ENCODE peak calls at places on chromosomes 4 and X, in four cellular contexts. F is AG04450, M is upper lobe of left lung, I is mucosa of descending colon. P is an unnamed sample.

GRCh38 chr4:4752025-4752424 is 107.4 kb upstream of the MSX1 start:
- DNase-seq in F (no peak), M (no peak), I (no peak), P (no peak)

GRCh38 chr4:1380368-1381151 is 25.7 kb downstream of the NKX1-1 start:
- DNase-seq in F (no peak), M (no peak), I (peak), P (no peak)

GRCh38 chr4:53688186-53688790 is 97.0 kb upstream of the LNX1 start:
- DNase-seq in F (peak), M (no peak), I (no peak), P (no peak)

GRCh38 chrX:12962041-12962504 is 12.8 kb upstream of the TMSB4X start:
- DNase-seq in F (no peak), M (peak), I (no peak), P (no peak)

GRCh38 chrX:138775501-138775900 is 64.0 kb upstream of the FGF13 start:
- DNase-seq in F (no peak), M (no peak), I (no peak), P (no peak)

GRCh38 chr4:72330381-72330780 is 238.6 kb downstream of the ADAMTS3 start:
- DNase-seq in F (no peak), M (no peak), I (no peak), P (no peak)

GRCh38 chr4:23232987-23233386 is 540.2 kb downstream of the GBA3 start:
- DNase-seq in F (no peak), M (no peak), I (no peak), P (no peak)

GRCh38 chr4:7933631-7934510 is 5.8 kb downstream of the AFAP1 start:
- DNase-seq in F (no peak), M (no peak), I (no peak), P (no peak)

GRCh38 chrX:39613997-39614679 is 483.6 kb downstream of the BCOR start:
- DNase-seq in F (no peak), M (no peak), I (no peak), P (no peak)

GRCh38 chr4:6986067-6986780 is 56.9 kb upstream of the TADA2B start:
- DNase-seq in F (peak), M (peak), I (no peak), P (no peak)

GRCh38 chrX:65034641-65035450 is 58.6 kb upstream of the ZC4H2 start:
- DNase-seq in F (no peak), M (peak), I (peak), P (peak)

GRCh38 chrX:7582191-7582590 is 260.8 kb upstream of the VCX start:
- DNase-seq in F (no peak), M (no peak), I (no peak), P (no peak)

GRCh38 chr4:152039085-152039484 is 278.3 kb upstream of the GATB start:
- DNase-seq in F (peak), M (no peak), I (no peak), P (no peak)

GRCh38 chr4:121219222-121219621 is 55.1 kb upstream of the TNIP3 start:
- DNase-seq in F (no peak), M (no peak), I (no peak), P (no peak)

DNA sequence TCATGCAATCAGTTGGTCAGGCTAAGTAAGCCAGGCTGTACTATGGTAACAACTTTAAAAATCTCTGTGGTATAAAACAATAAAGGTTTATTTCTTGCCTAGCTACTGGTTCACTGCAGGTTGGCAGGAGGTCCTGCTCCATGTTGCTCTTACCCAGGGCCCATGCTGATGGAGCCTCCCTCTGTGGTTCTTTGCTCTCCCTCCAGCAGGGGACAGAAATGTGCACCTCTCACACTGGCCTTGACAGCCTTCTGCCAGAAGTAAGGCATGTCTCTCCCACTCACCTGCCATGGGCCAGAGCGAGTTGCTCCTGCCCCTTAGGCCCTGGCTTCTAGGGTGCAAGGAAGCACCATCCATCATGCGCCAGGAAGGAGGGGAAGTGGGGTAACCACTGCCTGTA is 31.1 kb downstream of the CLDN22 start:
- DNase-seq in F (no peak), M (no peak), I (no peak), P (no peak)
- TF ChIP-seq CTCF in F (no peak), M (no peak), I (no peak), P (no peak)

DNA sequence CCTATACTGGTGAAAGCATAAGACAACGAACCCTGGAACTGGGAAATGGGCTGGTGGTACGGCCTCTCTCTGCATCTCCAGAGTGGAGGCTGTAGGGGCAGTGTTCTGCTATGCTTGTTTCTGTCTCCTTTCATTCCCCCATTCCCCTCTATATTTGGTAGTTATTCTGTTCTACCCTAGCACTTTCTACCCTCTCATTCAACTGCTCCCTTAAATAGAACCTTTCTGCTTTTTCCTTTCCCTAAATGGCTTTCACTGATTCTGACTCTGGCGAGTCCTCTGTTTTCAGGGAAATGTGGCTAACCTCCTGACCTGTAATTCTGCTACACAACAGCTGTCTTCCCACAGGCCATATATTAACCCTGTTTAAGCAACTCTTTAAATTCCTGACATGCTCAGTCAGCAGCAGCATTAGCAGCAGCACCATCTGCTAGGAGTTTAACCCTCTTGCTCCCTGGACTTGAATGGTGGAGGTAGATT is 94.2 kb downstream of the CXCL13 start:
- DNase-seq in F (peak), M (no peak), I (no peak), P (no peak)
- TF ChIP-seq CTCF in F (peak), M (no peak), I (no peak), P (no peak)

GRCh38 chr4:123350191-123350544 is 46.4 kb upstream of the SPRY1 start:
- DNase-seq in F (no peak), M (no peak), I (no peak), P (no peak)
- TF ChIP-seq CTCF in F (peak), M (no peak), I (no peak), P (peak)

GRCh38 chrX:103630171-103630511 is 1.4 kb downstream of the TCEAL1 start:
- DNase-seq in F (no peak), M (no peak), I (no peak), P (no peak)
- TF ChIP-seq CTCF in F (no peak), M (no peak), I (no peak), P (no peak)

GRCh38 chrX:76126851-76127250 is 46.0 kb upstream of the PBDC1 start:
- DNase-seq in F (no peak), M (no peak), I (no peak), P (no peak)

DNA sequence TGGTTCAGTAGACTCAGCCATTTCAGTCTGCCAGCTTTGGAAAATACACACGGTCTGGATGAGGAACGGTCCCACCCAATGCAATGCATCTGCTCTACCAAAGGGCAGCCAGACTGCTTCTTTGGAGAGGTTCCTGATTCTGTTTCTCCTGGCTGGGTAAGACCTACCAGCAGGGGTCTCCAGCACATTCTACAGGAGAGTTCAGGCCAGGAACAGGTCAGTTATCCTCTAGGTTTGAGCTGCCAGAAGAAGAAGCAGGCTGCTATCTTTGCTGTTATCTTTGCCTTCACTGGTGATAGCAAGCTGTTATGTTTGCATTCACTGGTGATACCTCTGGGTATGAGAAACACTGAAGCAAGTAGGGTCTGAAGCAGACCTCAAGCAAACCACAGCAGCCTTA is 45.5 kb upstream of the PBDC1 start:
- DNase-seq in F (no peak), M (no peak), I (no peak), P (no peak)
- TF ChIP-seq CTCF in F (peak), M (no peak), I (no peak), P (no peak)

DNA sequence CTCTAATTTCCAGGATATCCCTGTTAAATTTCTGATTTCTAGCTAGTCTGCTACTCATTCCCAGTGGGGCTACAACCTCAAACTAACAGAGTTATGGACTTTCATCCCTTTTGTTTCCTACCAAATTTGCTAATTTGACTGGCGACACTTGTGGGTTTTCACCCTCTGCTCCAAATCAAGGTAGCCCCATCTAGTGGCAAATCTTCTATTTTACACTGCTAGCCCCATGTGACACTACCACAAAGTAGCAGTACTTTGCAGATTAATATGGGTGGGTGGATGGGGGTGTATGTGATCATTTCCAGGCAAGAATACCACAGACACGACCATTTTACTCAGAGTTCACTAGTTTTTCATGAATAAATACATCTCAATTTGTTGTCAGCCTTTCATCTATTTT is 150.3 kb downstream of the MSL3 start:
- DNase-seq in F (no peak), M (no peak), I (no peak), P (no peak)
- TF ChIP-seq CTCF in F (peak), M (no peak), I (no peak), P (no peak)